ENCODE peak calls at places on chromosome 10, in seven cellular contexts. F is iPS DF 6.9, B is thoracic aorta, H is PC-9, D is body of pancreas, X is DND-41, I is sigmoid colon. E is an unnamed sample. For H3K27me3 and H3K4me1, the result is how much of the 10 kb centered on the place peaks cover.

GRCh38 chr10:12333382-12334185 is 15.8 kb upstream of the CAMK1D start:
- DNase-seq in F (no peak), B (peak), H (peak), D (peak), X (no peak), I (peak), E (peak)

GRCh38 chr10:5551531-5552375 is 27.0 kb downstream of the CALML3 start:
- DNase-seq in F (no peak), B (no peak), H (peak), D (no peak), X (no peak), I (peak), E (peak)

GRCh38 chr10:132391372-132392020 is 5.5 kb upstream of the PWWP2B start:
- DNase-seq in F (no peak), B (no peak), H (no peak), D (peak), X (no peak), I (peak), E (no peak)

GRCh38 chr10:98388086-98388655 is 26.8 kb downstream of the PYROXD2 start:
- DNase-seq in F (no peak), B (no peak), H (no peak), D (no peak), X (no peak), I (no peak), E (no peak)

GRCh38 chr10:116272497-116273221 is at the start of gene GFRA1:
- DNase-seq in F (no peak), B (no peak), H (no peak), D (peak), X (no peak), I (peak), E (no peak)

GRCh38 chr10:70655316-70655715 is 17.0 kb upstream of the ADAMTS14 start:
- DNase-seq in F (no peak), B (no peak), H (no peak), D (no peak), X (no peak), I (no peak), E (no peak)

GRCh38 chr10:132975976-132976682 is 33.8 kb upstream of the CFAP46 start:
- DNase-seq in F (no peak), B (no peak), H (no peak), D (no peak), X (no peak), I (peak), E (no peak)

GRCh38 chr10:42954776-42955492 is 121.9 kb upstream of the RET start:
- DNase-seq in F (no peak), B (no peak), H (no peak), D (no peak), X (no peak), I (peak), E (no peak)

GRCh38 chr10:69474688-69475432 is 23.6 kb downstream of the TSPAN15 start:
- DNase-seq in F (no peak), B (no peak), H (no peak), D (no peak), X (no peak), I (peak), E (peak)

GRCh38 chr10:31033166-31033565 is 1.5 kb upstream of the ZNF438 start:
- DNase-seq in F (no peak), B (no peak), H (no peak), D (no peak), X (no peak), I (peak), E (no peak)

GRCh38 chr10:72106154-72106849 is 18.0 kb upstream of the SPOCK2 start:
- DNase-seq in F (no peak), B (no peak), H (no peak), D (no peak), X (peak), I (no peak), E (no peak)

GRCh38 chr10:17910144-17910789 is 41.5 kb upstream of the SLC39A12 start:
- DNase-seq in F (peak), B (no peak), H (peak), D (peak), X (peak), I (peak), E (peak)

GRCh38 chr10:97497572-97498075 is 598 bp downstream of the MMS19 start:
- DNase-seq in F (no peak), B (peak), H (peak), D (peak), X (peak), I (peak), E (peak)

GRCh38 chr10:28913850-28914249 is 236.5 kb downstream of the BAMBI start:
- DNase-seq in F (no peak), B (no peak), H (no peak), D (peak), X (no peak), I (no peak), E (peak)

GRCh38 chr10:35351021-35351420 is 14.7 kb downstream of the CCNY start:
- DNase-seq in F (no peak), B (no peak), H (no peak), D (no peak), X (no peak), I (no peak), E (no peak)

GRCh38 chr10:22556774-22557173 is 157.6 kb downstream of the PIP4K2A start:
- DNase-seq in F (no peak), B (no peak), H (no peak), D (no peak), X (no peak), I (no peak), E (no peak)

GRCh38 chr10:35456784-35457183 is 120.5 kb downstream of the CCNY start:
- DNase-seq in F (no peak), B (no peak), H (no peak), D (no peak), X (no peak), I (no peak), E (no peak)

GRCh38 chr10:119608316-119609155 is 11.8 kb upstream of the TIAL1 start:
- DNase-seq in F (no peak), B (no peak), H (peak), D (peak), X (no peak), I (peak), E (peak)

GRCh38 chr10:116278832-116279231 is 5.8 kb upstream of the GFRA1 start:
- DNase-seq in F (no peak), B (no peak), H (no peak), D (no peak), X (no peak), I (no peak), E (no peak)

GRCh38 chr10:70404906-70405824 is 1.2 kb downstream of the EIF4EBP2 start:
- DNase-seq in F (no peak), B (no peak), H (peak), D (peak), X (peak), I (peak), E (peak)

GRCh38 chr10:125859128-125859817 is 21.8 kb downstream of the DHX32 start:
- DNase-seq in F (no peak), B (no peak), H (no peak), D (peak), X (no peak), I (no peak), E (no peak)

GRCh38 chr10:132546567-132547420 is 9.2 kb downstream of the INPP5A start:
- DNase-seq in F (no peak), B (peak), H (no peak), D (peak), X (peak), I (peak), E (peak)

GRCh38 chr10:88826390-88826789 is 23.9 kb downstream of the LIPM start:
- DNase-seq in F (no peak), B (no peak), H (no peak), D (no peak), X (no peak), I (no peak), E (no peak)
- H3K27me3 ChIP-seq in F (under half), B (under half), H (under half), D (under half), X (under half), I (under half), E (under half)

DNA sequence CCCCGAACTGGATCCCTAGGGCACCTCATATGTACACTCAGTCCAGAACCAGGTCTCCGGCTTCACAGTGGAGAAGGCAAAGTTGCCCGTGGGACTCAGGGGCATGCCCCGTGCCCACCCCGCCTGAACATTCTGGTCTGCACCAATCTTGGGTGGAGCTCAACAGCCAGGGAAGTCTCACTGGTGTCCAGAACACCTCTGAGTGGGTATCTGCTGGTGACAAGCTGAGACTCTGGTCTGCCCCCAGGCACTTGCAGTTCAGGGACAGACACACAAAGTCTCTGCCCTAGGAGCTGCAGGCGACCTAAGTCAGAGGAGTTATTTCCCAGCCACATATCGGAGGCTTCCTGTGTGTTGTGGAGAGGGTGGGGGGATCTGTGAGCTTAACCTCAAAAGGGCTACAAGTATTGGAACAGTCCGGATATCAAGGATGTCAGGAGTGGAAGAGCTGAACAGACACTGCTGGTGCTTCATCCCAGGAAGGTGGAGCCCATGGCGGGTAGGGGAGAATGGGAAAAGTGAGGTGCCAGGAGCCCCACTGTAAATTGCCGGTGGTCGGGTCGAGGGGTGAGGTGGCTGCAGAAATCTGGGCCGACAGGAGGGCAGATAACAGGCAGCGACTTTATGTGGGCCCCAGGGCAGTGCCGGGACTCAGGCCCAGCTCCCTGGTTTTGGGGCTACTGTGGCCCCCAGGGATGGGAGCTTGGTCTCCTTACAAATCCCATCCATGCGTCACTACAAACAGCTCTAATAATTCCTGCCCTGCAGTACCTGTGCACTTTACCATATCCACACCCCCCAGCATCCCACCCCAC is 8.6 kb upstream of the TLX1 start:
- DNase-seq in F (no peak), B (no peak), H (no peak), D (no peak), X (no peak), I (no peak), E (no peak)
- H3K4me3 ChIP-seq in F (no peak), B (peak), H (no peak), D (no peak), X (no peak), I (no peak), E (no peak)

GRCh38 chr10:124569623-124570470 is 108.2 kb downstream of the LHPP start:
- DNase-seq in F (no peak), B (no peak), H (no peak), D (no peak), X (no peak), I (peak), E (no peak)
- H3K4me1 ChIP-seq in F (under half), B (under half), H (under half), D (under half), X (under half), I (under half), E (under half)

GRCh38 chr10:129955591-129956284 is 8.3 kb downstream of the EBF3 start:
- DNase-seq in F (no peak), B (no peak), H (no peak), D (no peak), X (no peak), I (no peak), E (peak)

GRCh38 chr10:129956902-129957673 is 7.0 kb downstream of the EBF3 start:
- DNase-seq in F (no peak), B (no peak), H (no peak), D (no peak), X (no peak), I (no peak), E (no peak)

GRCh38 chr10:129958118-129958685 is 5.9 kb downstream of the EBF3 start:
- DNase-seq in F (no peak), B (no peak), H (no peak), D (no peak), X (no peak), I (peak), E (no peak)

GRCh38 chr10:129954916-129955315 is 9.2 kb downstream of the EBF3 start:
- DNase-seq in F (no peak), B (no peak), H (no peak), D (no peak), X (no peak), I (no peak), E (no peak)

GRCh38 chr10:129956285-129956649 is 7.8 kb downstream of the EBF3 start:
- DNase-seq in F (no peak), B (no peak), H (no peak), D (no peak), X (no peak), I (no peak), E (no peak)
- H3K27me3 ChIP-seq in F (under half), B (under half), H (under half), D (under half), X (under half), I (under half), E (under half)

GRCh38 chr10:65894379-65894778 is 1031.5 kb upstream of the LRRTM3 start:
- DNase-seq in F (no peak), B (no peak), H (no peak), D (no peak), X (no peak), I (no peak), E (no peak)

GRCh38 chr10:65891073-65891981 is 1034.5 kb upstream of the LRRTM3 start:
- DNase-seq in F (no peak), B (no peak), H (no peak), D (no peak), X (no peak), I (no peak), E (no peak)
- H3K4me3 ChIP-seq in F (no peak), B (no peak), H (no peak), D (no peak), X (no peak), I (no peak), E (no peak)

GRCh38 chr10:93386496-93387369 is 95.4 kb downstream of the MYOF start:
- DNase-seq in F (no peak), B (no peak), H (no peak), D (no peak), X (peak), I (peak), E (peak)

GRCh38 chr10:93380043-93380565 is 102.0 kb downstream of the MYOF start:
- DNase-seq in F (no peak), B (no peak), H (no peak), D (no peak), X (no peak), I (no peak), E (no peak)

GRCh38 chr10:93383562-93383981 is 98.6 kb downstream of the MYOF start:
- DNase-seq in F (no peak), B (no peak), H (no peak), D (no peak), X (no peak), I (no peak), E (no peak)

GRCh38 chr10:93379366-93380042 is 102.6 kb downstream of the MYOF start:
- DNase-seq in F (no peak), B (no peak), H (no peak), D (no peak), X (no peak), I (no peak), E (no peak)

DNA sequence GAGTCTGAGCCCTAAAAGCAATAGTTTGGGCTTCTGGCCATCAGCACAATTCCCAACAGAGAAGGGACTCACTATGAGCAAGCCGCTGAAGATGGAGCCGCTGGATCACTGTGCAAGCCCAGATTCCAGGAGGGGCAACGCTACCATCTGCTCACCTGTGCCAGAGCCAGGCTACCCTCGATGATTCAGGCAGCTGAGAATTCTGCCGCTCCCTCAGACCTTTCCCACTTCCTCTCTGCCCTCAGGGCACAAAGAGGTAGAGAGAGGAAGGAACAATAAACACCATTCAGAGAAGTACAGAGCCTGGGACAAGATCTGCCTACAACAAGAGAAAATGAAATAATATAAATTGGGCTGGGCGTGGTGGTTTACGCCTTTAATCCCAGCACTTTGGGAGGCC is 98.1 kb downstream of the MYOF start:
- DNase-seq in F (no peak), B (no peak), H (peak), D (no peak), X (no peak), I (no peak), E (peak)
- H3K4me1 ChIP-seq in F (under half), B (under half), H (under half), D (under half), X (under half), I (under half), E (under half)

GRCh38 chr10:93835770-93836169 is 58.0 kb upstream of the SLC35G1 start:
- DNase-seq in F (no peak), B (no peak), H (no peak), D (no peak), X (no peak), I (no peak), E (peak)
- H3K27me3 ChIP-seq in F (under half), B (under half), H (under half), D (under half), X (under half), I (under half), E (under half)

GRCh38 chr10:13925924-13926435 is 339.2 kb downstream of the PRPF18 start:
- DNase-seq in F (no peak), B (no peak), H (no peak), D (no peak), X (no peak), I (no peak), E (no peak)
- H3K4me3 ChIP-seq in F (no peak), B (no peak), H (no peak), D (no peak), X (no peak), I (no peak), E (no peak)

GRCh38 chr10:74394416-74394969 is 243.5 kb downstream of the ADK start:
- DNase-seq in F (no peak), B (no peak), H (no peak), D (no peak), X (no peak), I (no peak), E (no peak)
- H3K4me1 ChIP-seq in F (under half), B (under half), H (under half), D (under half), X (under half), I (under half), E (under half)